ENCODE peak calls at places on chromosomes 3 and 15, in eight cellular contexts. L is sciatic nerve; O is posterior cingulate gyrus; R is amniotic epithelial cell; Y is left cardiac atrium; W is stimulated activated CD8-positive, alpha-beta memory T cell treated with anti-CD3 and anti-CD28 coated beads, Interleukin-4, amount 100 ng/mL, for 4 hours; U is endothelial cell; P is NCI-H446. N is an unnamed sample.

GRCh38 chr3:65669163-65669875 is 369.4 kb downstream of the MAGI1 start:
- DNase-seq in L (no peak), Y (no peak), R (peak; percentile 85), U (no peak), P (no peak), W (no peak), O (no peak), N (no peak)

GRCh38 chr15:71530116-71530515 is 280.2 kb upstream of the NR2E3 start:
- DNase-seq in P (no peak), U (no peak), O (no peak), Y (no peak), L (no peak), W (no peak), R (no peak), N (no peak)

GRCh38 chr3:188338081-188338480 is 184.1 kb downstream of the LPP start:
- DNase-seq in R (no peak), O (no peak), Y (no peak), U (no peak), W (no peak), P (no peak), L (no peak), N (no peak)

GRCh38 chr15:29677871-29678431 is 144.3 kb downstream of the TJP1 start:
- DNase-seq in P (no peak), W (no peak), U (no peak), L (no peak), R (no peak), Y (no peak), O (no peak), N (no peak)

GRCh38 chr15:73495171-73495570 is 52.2 kb downstream of the REC114 start:
- DNase-seq in U (no peak), Y (no peak), W (no peak), L (no peak), O (no peak), R (peak; percentile 57), P (no peak), N (no peak)

GRCh38 chr15:58308742-58309355 is 122.9 kb upstream of the LIPC start:
- DNase-seq in L (no peak), U (no peak), R (no peak), W (no peak), Y (no peak), P (no peak), O (no peak), N (no peak)

GRCh38 chr3:13879946-13880810 is at the start of gene WNT7A:
- DNase-seq in W (no peak), Y (no peak), R (no peak), O (peak; percentile 40), L (peak; percentile 39), P (no peak), U (peak; percentile 80), N (no peak)

GRCh38 chr3:70554170-70554569 is 241.7 kb upstream of the MDFIC2 start:
- DNase-seq in P (no peak), U (no peak), L (no peak), W (no peak), O (no peak), R (peak; percentile 41), Y (no peak), N (no peak)

GRCh38 chr15:58066042-58066867 is 744 bp upstream of the ALDH1A2 start:
- DNase-seq in Y (peak; percentile 79), U (peak; percentile 90), L (peak; percentile 76), W (no peak), O (peak; percentile 14), P (no peak), R (peak; percentile 13), N (peak; percentile 88)